ENCODE peak calls at places on chromosome 22, in seven cellular contexts. One of them, this sample, is unnamed.

GRCh38 chr22:23085785-23086184 is 15.5 kb downstream of the GNAZ start:
- DNase-seq in CD8-positive, alpha-beta T cell: no peak
- DNase-seq in neural progenitor cell: peak
- DNase-seq in tibial artery: no peak
- DNase-seq in HFFc6: no peak
- DNase-seq in endothelial cell: no peak
- DNase-seq in GM12878: no peak
- DNase-seq in this sample: no peak

GRCh38 chr22:44814266-44815098 is 62.1 kb downstream of the ARHGAP8 start:
- DNase-seq in GM12878: no peak
- DNase-seq in tibial artery: no peak
- DNase-seq in neural progenitor cell: no peak
- DNase-seq in HFFc6: no peak
- DNase-seq in CD8-positive, alpha-beta T cell: no peak
- DNase-seq in endothelial cell: no peak
- DNase-seq in this sample: no peak

GRCh38 chr22:27576815-27577564 is 224.6 kb downstream of the MN1 start:
- DNase-seq in tibial artery: no peak
- DNase-seq in HFFc6: no peak
- DNase-seq in CD8-positive, alpha-beta T cell: no peak
- DNase-seq in neural progenitor cell: no peak
- DNase-seq in GM12878: no peak
- DNase-seq in endothelial cell: peak
- DNase-seq in this sample: no peak

GRCh38 chr22:48752451-48753380 is 1075.0 kb downstream of the BRD1 start:
- DNase-seq in CD8-positive, alpha-beta T cell: no peak
- DNase-seq in tibial artery: no peak
- DNase-seq in HFFc6: no peak
- DNase-seq in GM12878: no peak
- DNase-seq in endothelial cell: no peak
- DNase-seq in neural progenitor cell: no peak
- DNase-seq in this sample: no peak

GRCh38 chr22:48748113-48748859 is 1079.4 kb downstream of the BRD1 start:
- DNase-seq in tibial artery: peak
- DNase-seq in neural progenitor cell: no peak
- DNase-seq in HFFc6: no peak
- DNase-seq in GM12878: no peak
- DNase-seq in CD8-positive, alpha-beta T cell: no peak
- DNase-seq in endothelial cell: no peak
- DNase-seq in this sample: no peak

GRCh38 chr22:20094158-20094807 is 14.2 kb downstream of the DGCR8 start:
- DNase-seq in neural progenitor cell: no peak
- DNase-seq in GM12878: no peak
- DNase-seq in HFFc6: no peak
- DNase-seq in CD8-positive, alpha-beta T cell: no peak
- DNase-seq in tibial artery: no peak
- DNase-seq in endothelial cell: no peak
- DNase-seq in this sample: no peak

GRCh38 chr22:17896552-17896951 is 122.3 kb upstream of the BID start:
- DNase-seq in neural progenitor cell: peak
- DNase-seq in GM12878: no peak
- DNase-seq in CD8-positive, alpha-beta T cell: no peak
- DNase-seq in endothelial cell: peak
- DNase-seq in tibial artery: no peak
- DNase-seq in HFFc6: no peak
- DNase-seq in this sample: no peak

GRCh38 chr22:22342697-22343602 is 98.4 kb downstream of the VPREB1 start:
- DNase-seq in HFFc6: no peak
- DNase-seq in neural progenitor cell: peak
- DNase-seq in endothelial cell: peak
- DNase-seq in GM12878: no peak
- DNase-seq in CD8-positive, alpha-beta T cell: peak
- DNase-seq in tibial artery: no peak
- DNase-seq in this sample: peak

GRCh38 chr22:43185860-43186261 is 1.1 kb downstream of the TTLL12 start:
- DNase-seq in HFFc6: peak
- DNase-seq in CD8-positive, alpha-beta T cell: no peak
- DNase-seq in neural progenitor cell: peak
- DNase-seq in endothelial cell: no peak
- DNase-seq in tibial artery: no peak
- DNase-seq in GM12878: no peak
- DNase-seq in this sample: no peak

GRCh38 chr22:44765571-44766285 is 13.4 kb downstream of the ARHGAP8 start:
- DNase-seq in tibial artery: no peak
- DNase-seq in HFFc6: no peak
- DNase-seq in CD8-positive, alpha-beta T cell: no peak
- DNase-seq in endothelial cell: no peak
- DNase-seq in GM12878: no peak
- DNase-seq in neural progenitor cell: no peak
- DNase-seq in this sample: no peak

GRCh38 chr22:34917239-34917638 is 148.7 kb upstream of the ISX start:
- DNase-seq in endothelial cell: no peak
- DNase-seq in tibial artery: no peak
- DNase-seq in GM12878: no peak
- DNase-seq in HFFc6: no peak
- DNase-seq in neural progenitor cell: no peak
- DNase-seq in CD8-positive, alpha-beta T cell: no peak
- DNase-seq in this sample: no peak

GRCh38 chr22:49188091-49188490 is 639.6 kb downstream of the BRD1 start:
- DNase-seq in GM12878: no peak
- DNase-seq in CD8-positive, alpha-beta T cell: no peak
- DNase-seq in HFFc6: no peak
- DNase-seq in endothelial cell: no peak
- DNase-seq in neural progenitor cell: no peak
- DNase-seq in tibial artery: no peak
- DNase-seq in this sample: no peak

GRCh38 chr22:20031732-20032406 is 11.0 kb downstream of the TANGO2 start:
- DNase-seq in GM12878: no peak
- DNase-seq in HFFc6: no peak
- DNase-seq in CD8-positive, alpha-beta T cell: no peak
- DNase-seq in endothelial cell: no peak
- DNase-seq in neural progenitor cell: no peak
- DNase-seq in tibial artery: no peak
- DNase-seq in this sample: peak

GRCh38 chr22:43234299-43234988 is 47.5 kb upstream of the TTLL12 start:
- DNase-seq in endothelial cell: no peak
- DNase-seq in tibial artery: no peak
- DNase-seq in GM12878: no peak
- DNase-seq in neural progenitor cell: no peak
- DNase-seq in HFFc6: no peak
- DNase-seq in CD8-positive, alpha-beta T cell: no peak
- DNase-seq in this sample: no peak

GRCh38 chr22:25817092-25817943 is 75.3 kb downstream of the MYO18B start:
- DNase-seq in GM12878: no peak
- DNase-seq in CD8-positive, alpha-beta T cell: no peak
- DNase-seq in HFFc6: no peak
- DNase-seq in tibial artery: no peak
- DNase-seq in endothelial cell: no peak
- DNase-seq in neural progenitor cell: no peak
- DNase-seq in this sample: no peak

GRCh38 chr22:35568751-35569725 is 28.4 kb downstream of the RASD2 start:
- DNase-seq in neural progenitor cell: no peak
- DNase-seq in HFFc6: peak
- DNase-seq in CD8-positive, alpha-beta T cell: no peak
- DNase-seq in endothelial cell: no peak
- DNase-seq in tibial artery: no peak
- DNase-seq in GM12878: no peak
- DNase-seq in this sample: no peak

GRCh38 chr22:43885319-43885671 is 6.5 kb downstream of the PNPLA5 start:
- DNase-seq in CD8-positive, alpha-beta T cell: no peak
- DNase-seq in tibial artery: no peak
- DNase-seq in GM12878: no peak
- DNase-seq in HFFc6: no peak
- DNase-seq in neural progenitor cell: no peak
- DNase-seq in endothelial cell: no peak
- DNase-seq in this sample: no peak

GRCh38 chr22:50216684-50217520 is 16.1 kb downstream of the SELENOO start:
- DNase-seq in endothelial cell: no peak
- DNase-seq in tibial artery: no peak
- DNase-seq in neural progenitor cell: no peak
- DNase-seq in GM12878: no peak
- DNase-seq in CD8-positive, alpha-beta T cell: no peak
- DNase-seq in HFFc6: no peak
- DNase-seq in this sample: no peak

GRCh38 chr22:21657361-21658118 is 8.3 kb upstream of the PPIL2 start:
- DNase-seq in neural progenitor cell: peak
- DNase-seq in CD8-positive, alpha-beta T cell: peak
- DNase-seq in GM12878: peak
- DNase-seq in tibial artery: no peak
- DNase-seq in HFFc6: no peak
- DNase-seq in endothelial cell: peak
- DNase-seq in this sample: peak

GRCh38 chr22:20885557-20886323 is 26.9 kb downstream of the SNAP29 start:
- DNase-seq in CD8-positive, alpha-beta T cell: no peak
- DNase-seq in HFFc6: peak
- DNase-seq in tibial artery: peak
- DNase-seq in neural progenitor cell: peak
- DNase-seq in endothelial cell: peak
- DNase-seq in GM12878: no peak
- DNase-seq in this sample: peak

GRCh38 chr22:43827926-43828710 is 16.0 kb upstream of the EFCAB6 start:
- DNase-seq in tibial artery: no peak
- DNase-seq in HFFc6: no peak
- DNase-seq in CD8-positive, alpha-beta T cell: no peak
- DNase-seq in endothelial cell: no peak
- DNase-seq in GM12878: no peak
- DNase-seq in neural progenitor cell: no peak
- DNase-seq in this sample: peak

GRCh38 chr22:47615051-47615450 is 852.6 kb downstream of the TBC1D22A start:
- DNase-seq in CD8-positive, alpha-beta T cell: no peak
- DNase-seq in tibial artery: peak
- DNase-seq in GM12878: no peak
- DNase-seq in HFFc6: no peak
- DNase-seq in endothelial cell: no peak
- DNase-seq in neural progenitor cell: no peak
- DNase-seq in this sample: no peak

GRCh38 chr22:28710889-28711285 is 30.7 kb downstream of the CHEK2 start:
- DNase-seq in endothelial cell: no peak
- DNase-seq in neural progenitor cell: no peak
- DNase-seq in CD8-positive, alpha-beta T cell: no peak
- DNase-seq in tibial artery: no peak
- DNase-seq in GM12878: no peak
- DNase-seq in HFFc6: no peak
- DNase-seq in this sample: no peak
- TF ChIP-seq CTCF in endothelial cell: no peak
- TF ChIP-seq CTCF in neural progenitor cell: no peak
- TF ChIP-seq CTCF in CD8-positive, alpha-beta T cell: no peak
- TF ChIP-seq CTCF in tibial artery: no peak
- TF ChIP-seq CTCF in GM12878: no peak
- TF ChIP-seq CTCF in HFFc6: no peak
- TF ChIP-seq CTCF in this sample: no peak

GRCh38 chr22:31491218-31491962 is 1.7 kb upstream of the EIF4ENIF1 start:
- DNase-seq in HFFc6: no peak
- DNase-seq in CD8-positive, alpha-beta T cell: no peak
- DNase-seq in GM12878: no peak
- DNase-seq in endothelial cell: no peak
- DNase-seq in tibial artery: no peak
- DNase-seq in neural progenitor cell: peak
- DNase-seq in this sample: no peak

GRCh38 chr22:31488988-31489617 is 539 bp downstream of the EIF4ENIF1 start:
- DNase-seq in neural progenitor cell: peak
- DNase-seq in endothelial cell: peak
- DNase-seq in CD8-positive, alpha-beta T cell: peak
- DNase-seq in tibial artery: peak
- DNase-seq in HFFc6: no peak
- DNase-seq in GM12878: no peak
- DNase-seq in this sample: peak

GRCh38 chr22:31489632-31490495 is at the start of gene EIF4ENIF1:
- DNase-seq in endothelial cell: peak
- DNase-seq in HFFc6: peak
- DNase-seq in GM12878: no peak
- DNase-seq in neural progenitor cell: peak
- DNase-seq in tibial artery: peak
- DNase-seq in CD8-positive, alpha-beta T cell: peak
- DNase-seq in this sample: peak

GRCh38 chr22:31492151-31492550 is 2.5 kb upstream of the EIF4ENIF1 start:
- DNase-seq in CD8-positive, alpha-beta T cell: no peak
- DNase-seq in HFFc6: no peak
- DNase-seq in tibial artery: no peak
- DNase-seq in GM12878: no peak
- DNase-seq in endothelial cell: no peak
- DNase-seq in neural progenitor cell: no peak
- DNase-seq in this sample: no peak

GRCh38 chr22:31490496-31490925 is 869 bp upstream of the EIF4ENIF1 start:
- DNase-seq in GM12878: peak
- DNase-seq in endothelial cell: peak
- DNase-seq in CD8-positive, alpha-beta T cell: peak
- DNase-seq in tibial artery: peak
- DNase-seq in neural progenitor cell: peak
- DNase-seq in HFFc6: peak
- DNase-seq in this sample: peak
- TF ChIP-seq CTCF in GM12878: no peak
- TF ChIP-seq CTCF in endothelial cell: no peak
- TF ChIP-seq CTCF in CD8-positive, alpha-beta T cell: peak
- TF ChIP-seq CTCF in tibial artery: no peak
- TF ChIP-seq CTCF in neural progenitor cell: no peak
- TF ChIP-seq CTCF in HFFc6: peak
- TF ChIP-seq CTCF in this sample: no peak

GRCh38 chr22:30575011-30575671 is 676 bp upstream of the GAL3ST1 start:
- DNase-seq in CD8-positive, alpha-beta T cell: no peak
- DNase-seq in tibial artery: peak
- DNase-seq in neural progenitor cell: peak
- DNase-seq in GM12878: no peak
- DNase-seq in HFFc6: no peak
- DNase-seq in endothelial cell: no peak
- DNase-seq in this sample: no peak
- TF ChIP-seq CTCF in CD8-positive, alpha-beta T cell: no peak
- TF ChIP-seq CTCF in tibial artery: no peak
- TF ChIP-seq CTCF in neural progenitor cell: no peak
- TF ChIP-seq CTCF in GM12878: no peak
- TF ChIP-seq CTCF in HFFc6: peak
- TF ChIP-seq CTCF in endothelial cell: no peak
- TF ChIP-seq CTCF in this sample: no peak

GRCh38 chr22:46275455-46276129 is 7.8 kb downstream of the TTC38 start:
- DNase-seq in CD8-positive, alpha-beta T cell: no peak
- DNase-seq in neural progenitor cell: no peak
- DNase-seq in HFFc6: no peak
- DNase-seq in tibial artery: no peak
- DNase-seq in GM12878: no peak
- DNase-seq in endothelial cell: no peak
- DNase-seq in this sample: no peak

GRCh38 chr22:46272196-46272595 is 4.4 kb downstream of the TTC38 start:
- DNase-seq in HFFc6: no peak
- DNase-seq in tibial artery: no peak
- DNase-seq in neural progenitor cell: no peak
- DNase-seq in CD8-positive, alpha-beta T cell: no peak
- DNase-seq in GM12878: no peak
- DNase-seq in endothelial cell: no peak
- DNase-seq in this sample: no peak

GRCh38 chr22:46272762-46273431 is 5.1 kb downstream of the TTC38 start:
- DNase-seq in CD8-positive, alpha-beta T cell: no peak
- DNase-seq in HFFc6: no peak
- DNase-seq in neural progenitor cell: no peak
- DNase-seq in GM12878: no peak
- DNase-seq in endothelial cell: no peak
- DNase-seq in tibial artery: no peak
- DNase-seq in this sample: no peak

GRCh38 chr22:46274381-46274780 is 6.6 kb downstream of the TTC38 start:
- DNase-seq in endothelial cell: no peak
- DNase-seq in GM12878: no peak
- DNase-seq in neural progenitor cell: no peak
- DNase-seq in HFFc6: no peak
- DNase-seq in tibial artery: no peak
- DNase-seq in CD8-positive, alpha-beta T cell: no peak
- DNase-seq in this sample: no peak

GRCh38 chr22:46273432-46274148 is 5.8 kb downstream of the TTC38 start:
- DNase-seq in CD8-positive, alpha-beta T cell: no peak
- DNase-seq in tibial artery: no peak
- DNase-seq in HFFc6: no peak
- DNase-seq in GM12878: no peak
- DNase-seq in endothelial cell: no peak
- DNase-seq in neural progenitor cell: no peak
- DNase-seq in this sample: no peak
- TF ChIP-seq CTCF in CD8-positive, alpha-beta T cell: no peak
- TF ChIP-seq CTCF in tibial artery: no peak
- TF ChIP-seq CTCF in HFFc6: no peak
- TF ChIP-seq CTCF in GM12878: no peak
- TF ChIP-seq CTCF in endothelial cell: no peak
- TF ChIP-seq CTCF in neural progenitor cell: no peak
- TF ChIP-seq CTCF in this sample: no peak

This sample was measured in activated B cell treated with CpG ODN at 0.5 μM for 24 hours.